ENCODE peak calls at places on chromosome 9, in six cellular contexts. One of them, this sample, is unnamed. For H3K36me3, the result is how much of the 10 kb centered on the place peaks cover.

GRCh38 chr9:12416736-12417135 is 276.4 kb upstream of the TYRP1 start:
- DNase-seq in left lung: no peak
- DNase-seq in uterus: no peak
- DNase-seq in OCI-LY7: no peak
- DNase-seq in endodermal cell: peak
- DNase-seq in PC-9: no peak
- DNase-seq in this sample: no peak

GRCh38 chr9:38415846-38416245 is 8.4 kb downstream of the IGFBPL1 start:
- DNase-seq in uterus: no peak
- DNase-seq in OCI-LY7: no peak
- DNase-seq in PC-9: no peak
- DNase-seq in left lung: no peak
- DNase-seq in endodermal cell: no peak
- DNase-seq in this sample: no peak

GRCh38 chr9:33101104-33101951 is 24.9 kb upstream of the SMU1 start:
- DNase-seq in uterus: no peak
- DNase-seq in endodermal cell: no peak
- DNase-seq in left lung: no peak
- DNase-seq in PC-9: peak
- DNase-seq in OCI-LY7: no peak
- DNase-seq in this sample: peak

GRCh38 chr9:2140600-2141223 is 125.6 kb downstream of the SMARCA2 start:
- DNase-seq in endodermal cell: no peak
- DNase-seq in PC-9: no peak
- DNase-seq in uterus: no peak
- DNase-seq in OCI-LY7: no peak
- DNase-seq in left lung: no peak
- DNase-seq in this sample: no peak

GRCh38 chr9:78011037-78011436 is 20.6 kb downstream of the GNAQ start:
- DNase-seq in left lung: no peak
- DNase-seq in OCI-LY7: no peak
- DNase-seq in PC-9: no peak
- DNase-seq in uterus: no peak
- DNase-seq in endodermal cell: no peak
- DNase-seq in this sample: no peak

GRCh38 chr9:34971146-34971811 is 13.2 kb downstream of the PHF24 start:
- DNase-seq in PC-9: no peak
- DNase-seq in OCI-LY7: no peak
- DNase-seq in uterus: no peak
- DNase-seq in left lung: no peak
- DNase-seq in endodermal cell: no peak
- DNase-seq in this sample: no peak

GRCh38 chr9:126205260-126205659 is 121.4 kb upstream of the MVB12B start:
- DNase-seq in left lung: no peak
- DNase-seq in uterus: no peak
- DNase-seq in PC-9: no peak
- DNase-seq in endodermal cell: peak
- DNase-seq in OCI-LY7: no peak
- DNase-seq in this sample: no peak

GRCh38 chr9:108310202-108310601 is 545.6 kb downstream of the ACTL7B start:
- DNase-seq in left lung: no peak
- DNase-seq in OCI-LY7: no peak
- DNase-seq in endodermal cell: no peak
- DNase-seq in PC-9: no peak
- DNase-seq in uterus: no peak
- DNase-seq in this sample: no peak

GRCh38 chr9:26551451-26551850 is 341.2 kb downstream of the CAAP1 start:
- DNase-seq in endodermal cell: no peak
- DNase-seq in PC-9: no peak
- DNase-seq in uterus: no peak
- DNase-seq in left lung: no peak
- DNase-seq in OCI-LY7: no peak
- DNase-seq in this sample: no peak

GRCh38 chr9:107638922-107639321 is 149.4 kb upstream of the KLF4 start:
- DNase-seq in uterus: peak
- DNase-seq in left lung: no peak
- DNase-seq in PC-9: no peak
- DNase-seq in endodermal cell: no peak
- DNase-seq in OCI-LY7: peak
- DNase-seq in this sample: peak

GRCh38 chr9:119167267-119167666 is 202.0 kb downstream of the BRINP1 start:
- DNase-seq in endodermal cell: no peak
- DNase-seq in PC-9: no peak
- DNase-seq in uterus: no peak
- DNase-seq in left lung: peak
- DNase-seq in OCI-LY7: no peak
- DNase-seq in this sample: no peak

GRCh38 chr9:109171926-109172325 is 4.9 kb upstream of the FRRS1L start:
- DNase-seq in uterus: no peak
- DNase-seq in PC-9: no peak
- DNase-seq in left lung: no peak
- DNase-seq in endodermal cell: no peak
- DNase-seq in OCI-LY7: no peak
- DNase-seq in this sample: peak

GRCh38 chr9:36141288-36141687 is 4.8 kb downstream of the GLIPR2 start:
- DNase-seq in left lung: no peak
- DNase-seq in OCI-LY7: no peak
- DNase-seq in PC-9: peak
- DNase-seq in uterus: peak
- DNase-seq in endodermal cell: peak
- DNase-seq in this sample: no peak

GRCh38 chr9:121708768-121709488 is 57.5 kb downstream of the DAB2IP start:
- DNase-seq in OCI-LY7: no peak
- DNase-seq in endodermal cell: peak
- DNase-seq in PC-9: no peak
- DNase-seq in left lung: peak
- DNase-seq in uterus: no peak
- DNase-seq in this sample: no peak

GRCh38 chr9:120514599-120514854 is 65.4 kb downstream of the CDK5RAP2 start:
- DNase-seq in endodermal cell: no peak
- DNase-seq in OCI-LY7: no peak
- DNase-seq in left lung: no peak
- DNase-seq in uterus: no peak
- DNase-seq in PC-9: no peak
- DNase-seq in this sample: no peak
- H3K36me3 ChIP-seq in endodermal cell: half or more
- H3K36me3 ChIP-seq in OCI-LY7: half or more
- H3K36me3 ChIP-seq in left lung: under half
- H3K36me3 ChIP-seq in uterus: under half
- H3K36me3 ChIP-seq in PC-9: under half
- H3K36me3 ChIP-seq in this sample: under half

DNA sequence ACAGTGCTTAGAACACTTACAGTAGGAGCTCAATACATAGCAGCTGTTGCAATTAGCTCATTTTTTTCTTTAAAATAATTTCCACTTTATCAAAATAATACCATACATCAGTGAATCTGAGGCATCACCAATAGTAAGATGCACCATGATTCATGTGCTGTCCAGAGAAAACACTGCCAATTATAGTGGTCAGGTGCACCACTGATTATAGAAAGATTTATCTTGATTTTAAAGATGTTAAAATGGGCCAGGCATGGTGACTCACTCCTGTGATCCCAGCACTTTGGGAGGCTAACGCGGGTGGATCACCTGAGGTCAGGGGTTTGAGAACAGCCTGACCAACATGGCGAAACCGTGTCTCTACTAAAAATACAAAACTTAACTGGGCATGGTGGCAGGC is 39.4 kb downstream of the NAIF1 start:
- DNase-seq in PC-9: no peak
- DNase-seq in endodermal cell: no peak
- DNase-seq in left lung: no peak
- DNase-seq in uterus: no peak
- DNase-seq in OCI-LY7: no peak
- DNase-seq in this sample: no peak
- H3K27ac ChIP-seq in PC-9: no peak
- H3K27ac ChIP-seq in endodermal cell: no peak
- H3K27ac ChIP-seq in left lung: peak
- H3K27ac ChIP-seq in uterus: no peak
- H3K27ac ChIP-seq in OCI-LY7: peak
- H3K27ac ChIP-seq in this sample: no peak

DNA sequence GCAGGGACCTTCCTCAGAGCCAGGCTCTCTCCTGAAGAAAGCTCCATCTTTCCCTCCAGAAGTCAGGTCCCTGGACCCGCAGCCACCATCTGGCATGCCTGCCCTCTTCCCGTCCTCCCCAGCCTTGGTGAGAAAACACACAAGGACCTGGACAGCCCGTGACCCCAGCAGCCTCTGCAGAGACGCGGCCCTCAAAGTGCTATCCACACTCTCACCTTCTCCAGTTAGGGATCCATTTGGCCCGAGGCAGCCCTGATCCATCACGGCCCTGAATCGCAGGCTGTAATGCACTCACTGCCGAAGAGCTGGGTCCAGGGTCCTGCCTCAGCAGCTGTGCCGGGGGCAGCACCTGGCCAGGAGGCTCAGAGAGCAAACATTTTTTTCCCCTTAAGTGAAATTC is 185.1 kb downstream of the OLFM1 start:
- DNase-seq in OCI-LY7: no peak
- DNase-seq in uterus: no peak
- DNase-seq in endodermal cell: no peak
- DNase-seq in PC-9: no peak
- DNase-seq in left lung: peak
- DNase-seq in this sample: no peak
- H3K4me3 ChIP-seq in OCI-LY7: no peak
- H3K4me3 ChIP-seq in uterus: no peak
- H3K4me3 ChIP-seq in endodermal cell: no peak
- H3K4me3 ChIP-seq in PC-9: no peak
- H3K4me3 ChIP-seq in left lung: no peak
- H3K4me3 ChIP-seq in this sample: no peak

GRCh38 chr9:136379003-136379287 is 5.5 kb upstream of the CARD9 start:
- DNase-seq in uterus: no peak
- DNase-seq in OCI-LY7: no peak
- DNase-seq in endodermal cell: no peak
- DNase-seq in left lung: no peak
- DNase-seq in PC-9: no peak
- DNase-seq in this sample: no peak

GRCh38 chr9:136379401-136379800 is 5.9 kb upstream of the CARD9 start:
- DNase-seq in endodermal cell: no peak
- DNase-seq in PC-9: no peak
- DNase-seq in uterus: no peak
- DNase-seq in OCI-LY7: no peak
- DNase-seq in left lung: no peak
- DNase-seq in this sample: no peak

GRCh38 chr9:136380381-136380780 is 6.9 kb upstream of the CARD9 start:
- DNase-seq in uterus: no peak
- DNase-seq in endodermal cell: no peak
- DNase-seq in OCI-LY7: no peak
- DNase-seq in PC-9: no peak
- DNase-seq in left lung: no peak
- DNase-seq in this sample: no peak

GRCh38 chr9:136381311-136381710 is 7.8 kb upstream of the CARD9 start:
- DNase-seq in endodermal cell: no peak
- DNase-seq in left lung: no peak
- DNase-seq in PC-9: no peak
- DNase-seq in OCI-LY7: no peak
- DNase-seq in uterus: no peak
- DNase-seq in this sample: no peak

GRCh38 chr9:136379891-136380290 is 6.4 kb upstream of the CARD9 start:
- DNase-seq in PC-9: no peak
- DNase-seq in left lung: no peak
- DNase-seq in endodermal cell: no peak
- DNase-seq in OCI-LY7: no peak
- DNase-seq in uterus: no peak
- DNase-seq in this sample: no peak
- H3K36me3 ChIP-seq in PC-9: under half
- H3K36me3 ChIP-seq in left lung: under half
- H3K36me3 ChIP-seq in endodermal cell: under half
- H3K36me3 ChIP-seq in OCI-LY7: half or more
- H3K36me3 ChIP-seq in uterus: under half
- H3K36me3 ChIP-seq in this sample: half or more

GRCh38 chr9:127422133-127422782 is 1.9 kb upstream of the ZNF79 start:
- DNase-seq in PC-9: no peak
- DNase-seq in left lung: no peak
- DNase-seq in OCI-LY7: no peak
- DNase-seq in uterus: no peak
- DNase-seq in endodermal cell: no peak
- DNase-seq in this sample: no peak
- H3K27ac ChIP-seq in PC-9: no peak
- H3K27ac ChIP-seq in left lung: no peak
- H3K27ac ChIP-seq in OCI-LY7: no peak
- H3K27ac ChIP-seq in uterus: no peak
- H3K27ac ChIP-seq in endodermal cell: no peak
- H3K27ac ChIP-seq in this sample: no peak

DNA sequence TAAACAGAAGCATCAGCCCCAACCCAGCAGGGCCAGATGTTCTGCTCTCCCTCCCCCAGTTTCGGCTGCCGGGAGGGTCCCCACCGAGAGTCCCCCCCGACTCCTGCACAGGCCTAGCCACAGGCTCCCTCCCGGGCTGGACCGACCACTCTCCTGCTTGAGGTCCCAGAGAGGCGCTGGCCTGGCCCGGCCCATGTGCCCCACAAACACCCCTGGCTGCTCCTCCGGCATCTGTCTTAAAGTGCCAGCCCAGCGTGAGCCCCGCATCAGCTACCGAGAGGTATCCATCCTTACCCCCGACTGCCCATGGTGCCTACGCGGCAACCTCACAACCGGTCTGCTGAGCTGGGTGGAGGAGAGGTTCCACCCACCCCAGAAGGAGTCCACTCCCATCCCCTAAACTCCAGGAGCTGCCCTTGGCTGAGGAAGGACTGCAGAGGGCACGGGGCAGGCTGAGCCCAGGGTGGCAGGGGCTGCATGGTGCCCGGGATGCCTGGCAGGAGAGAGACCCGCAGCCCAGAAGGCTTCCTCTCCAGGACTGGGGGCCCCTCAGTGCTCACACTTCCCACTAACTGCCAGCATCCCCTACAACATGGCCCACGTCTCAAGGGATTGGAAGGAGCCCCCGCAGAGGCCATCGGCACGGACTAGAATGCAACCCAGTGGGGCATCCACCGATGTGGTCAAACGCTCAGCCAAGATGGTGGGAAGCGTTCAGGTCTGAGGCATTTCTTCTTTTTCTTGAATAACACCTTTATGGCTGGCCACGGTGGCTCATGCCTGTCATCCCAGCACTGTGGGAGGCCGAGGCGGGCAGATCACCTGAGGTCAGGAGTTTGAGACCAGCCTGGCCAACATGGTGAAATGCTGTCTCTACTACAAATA is 15.6 kb upstream of the EGFL7 start:
- DNase-seq in endodermal cell: no peak
- DNase-seq in OCI-LY7: no peak
- DNase-seq in PC-9: no peak
- DNase-seq in left lung: peak
- DNase-seq in uterus: no peak
- DNase-seq in this sample: no peak
- H3K4me3 ChIP-seq in endodermal cell: no peak
- H3K4me3 ChIP-seq in OCI-LY7: no peak
- H3K4me3 ChIP-seq in PC-9: no peak
- H3K4me3 ChIP-seq in left lung: no peak
- H3K4me3 ChIP-seq in uterus: no peak
- H3K4me3 ChIP-seq in this sample: no peak